ENCODE peak calls at places on chromosome 5, in four cellular contexts. One of them, this sample, is unnamed. For H3K4me1 and H3K36me3, the result is how much of the 10 kb centered on the place peaks cover.

GRCh38 chr5:78985407-78986223 is 505 bp upstream of the ARSB start:
- DNase-seq in iPS DF 6.9: no peak
- DNase-seq in uterus: no peak
- DNase-seq in aorta: peak
- DNase-seq in this sample: no peak

GRCh38 chr5:98593418-98593817 is 180.0 kb upstream of the RGMB start:
- DNase-seq in iPS DF 6.9: no peak
- DNase-seq in uterus: no peak
- DNase-seq in aorta: no peak
- DNase-seq in this sample: no peak

GRCh38 chr5:71924325-71924724 is 182.9 kb upstream of the MAP1B start:
- DNase-seq in iPS DF 6.9: no peak
- DNase-seq in uterus: no peak
- DNase-seq in aorta: no peak
- DNase-seq in this sample: no peak

GRCh38 chr5:17330386-17330785 is 113.0 kb downstream of the BASP1 start:
- DNase-seq in iPS DF 6.9: no peak
- DNase-seq in uterus: no peak
- DNase-seq in aorta: no peak
- DNase-seq in this sample: no peak

GRCh38 chr5:56503929-56504328 is 270.8 kb upstream of the ANKRD55 start:
- DNase-seq in iPS DF 6.9: no peak
- DNase-seq in uterus: no peak
- DNase-seq in aorta: no peak
- DNase-seq in this sample: no peak

GRCh38 chr5:113345261-113345940 is 89.4 kb downstream of the TSSK1B start:
- DNase-seq in iPS DF 6.9: no peak
- DNase-seq in uterus: no peak
- DNase-seq in aorta: no peak
- DNase-seq in this sample: peak

GRCh38 chr5:107285772-107286171 is 385.0 kb downstream of the EFNA5 start:
- DNase-seq in iPS DF 6.9: no peak
- DNase-seq in uterus: no peak
- DNase-seq in aorta: no peak
- DNase-seq in this sample: no peak

GRCh38 chr5:54909126-54909525 is 76.3 kb downstream of the ESM1 start:
- DNase-seq in iPS DF 6.9: no peak
- DNase-seq in uterus: no peak
- DNase-seq in aorta: no peak
- DNase-seq in this sample: no peak

GRCh38 chr5:150116667-150117395 is 30.5 kb upstream of the CSF1R start:
- DNase-seq in iPS DF 6.9: no peak
- DNase-seq in uterus: peak
- DNase-seq in aorta: peak
- DNase-seq in this sample: no peak

GRCh38 chr5:178248750-178249149 is 16.1 kb upstream of the PHYKPL start:
- DNase-seq in iPS DF 6.9: no peak
- DNase-seq in uterus: no peak
- DNase-seq in aorta: no peak
- DNase-seq in this sample: no peak

GRCh38 chr5:127290019-127290945 is at the start of gene MEGF10:
- DNase-seq in iPS DF 6.9: no peak
- DNase-seq in uterus: peak
- DNase-seq in aorta: peak
- DNase-seq in this sample: no peak

GRCh38 chr5:3394877-3395599 is 200.6 kb upstream of the IRX1 start:
- DNase-seq in iPS DF 6.9: no peak
- DNase-seq in uterus: no peak
- DNase-seq in aorta: no peak
- DNase-seq in this sample: no peak

GRCh38 chr5:115816226-115817042 is at the start of gene CDO1:
- DNase-seq in iPS DF 6.9: no peak
- DNase-seq in uterus: peak
- DNase-seq in aorta: peak
- DNase-seq in this sample: no peak

GRCh38 chr5:35194636-35195471 is 35.4 kb downstream of the PRLR start:
- DNase-seq in iPS DF 6.9: no peak
- DNase-seq in uterus: no peak
- DNase-seq in aorta: no peak
- DNase-seq in this sample: no peak

GRCh38 chr5:56594821-56595220 is 220.5 kb upstream of the MAP3K1 start:
- DNase-seq in iPS DF 6.9: no peak
- DNase-seq in uterus: no peak
- DNase-seq in aorta: no peak
- DNase-seq in this sample: no peak

GRCh38 chr5:76022611-76023010 is 60.6 kb upstream of the SV2C start:
- DNase-seq in iPS DF 6.9: no peak
- DNase-seq in uterus: no peak
- DNase-seq in aorta: no peak
- DNase-seq in this sample: no peak
- H3K4me1 ChIP-seq in iPS DF 6.9: under half
- H3K4me1 ChIP-seq in uterus: under half
- H3K4me1 ChIP-seq in aorta: under half
- H3K4me1 ChIP-seq in this sample: under half

GRCh38 chr5:140250386-140250785 is 52.5 kb downstream of the PFDN1 start:
- DNase-seq in iPS DF 6.9: no peak
- DNase-seq in uterus: no peak
- DNase-seq in aorta: no peak
- DNase-seq in this sample: no peak
- H3K36me3 ChIP-seq in iPS DF 6.9: under half
- H3K36me3 ChIP-seq in uterus: under half
- H3K36me3 ChIP-seq in aorta: under half
- H3K36me3 ChIP-seq in this sample: under half

DNA sequence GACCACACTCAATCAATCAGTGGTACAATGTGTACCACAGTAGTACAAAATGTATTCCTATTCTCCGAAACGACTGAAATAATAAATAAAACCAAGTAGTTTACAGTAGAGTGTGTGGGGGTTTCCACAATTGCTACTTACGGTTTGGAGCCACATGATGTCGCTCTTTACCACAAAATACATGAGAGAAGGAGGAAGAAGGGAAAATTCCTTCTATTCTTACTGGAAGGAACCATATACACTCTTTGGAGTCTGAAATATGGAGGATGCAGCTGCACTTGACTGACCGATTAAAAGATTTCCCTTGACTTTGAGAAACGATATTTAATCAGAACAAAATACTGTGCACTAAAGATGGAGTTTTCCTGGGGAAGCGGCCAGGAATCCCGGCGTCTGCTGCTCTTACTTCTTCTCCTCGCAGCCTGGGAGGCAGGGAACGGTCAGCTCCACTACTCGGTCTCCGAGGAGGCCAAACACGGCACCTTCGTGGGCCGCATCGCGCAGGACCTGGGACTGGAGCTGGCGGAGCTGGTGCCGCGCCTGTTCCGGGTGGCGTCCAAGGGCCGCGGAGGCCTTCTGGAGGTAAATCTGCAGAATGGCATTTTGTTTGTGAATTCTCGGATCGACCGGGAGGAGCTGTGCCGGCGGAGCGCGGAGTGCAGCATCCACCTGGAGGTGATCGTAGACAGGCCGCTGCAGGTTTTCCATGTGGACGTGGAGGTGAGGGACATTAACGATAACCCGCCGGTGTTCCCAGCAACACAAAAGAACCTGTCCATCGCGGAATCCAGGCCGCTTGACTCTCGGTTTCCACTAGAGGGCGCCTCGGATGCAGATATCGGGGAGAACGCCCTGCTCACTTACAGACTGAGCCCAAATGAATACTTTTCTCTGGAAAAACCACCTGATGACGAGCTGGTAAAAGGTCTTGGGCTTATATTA is at the start of gene PCDHA4:
- DNase-seq in iPS DF 6.9: no peak
- DNase-seq in uterus: peak
- DNase-seq in aorta: peak
- DNase-seq in this sample: no peak
- H3K27ac ChIP-seq in iPS DF 6.9: no peak
- H3K27ac ChIP-seq in uterus: peak
- H3K27ac ChIP-seq in aorta: no peak
- H3K27ac ChIP-seq in this sample: no peak

GRCh38 chr5:10488144-10488543 is 46.5 kb downstream of the ROPN1L start:
- DNase-seq in iPS DF 6.9: no peak
- DNase-seq in uterus: no peak
- DNase-seq in aorta: no peak
- DNase-seq in this sample: no peak
- H3K4me1 ChIP-seq in iPS DF 6.9: under half
- H3K4me1 ChIP-seq in uterus: under half
- H3K4me1 ChIP-seq in aorta: under half
- H3K4me1 ChIP-seq in this sample: under half

GRCh38 chr5:172348084-172348483 is 64.5 kb upstream of the UBTD2 start:
- DNase-seq in iPS DF 6.9: no peak
- DNase-seq in uterus: no peak
- DNase-seq in aorta: no peak
- DNase-seq in this sample: no peak
- H3K36me3 ChIP-seq in iPS DF 6.9: under half
- H3K36me3 ChIP-seq in uterus: under half
- H3K36me3 ChIP-seq in aorta: under half
- H3K36me3 ChIP-seq in this sample: under half